ENCODE peak calls at places on chromosomes 3 and 15, in six cellular contexts. W is stimulated activated CD4-positive, alpha-beta T cell treated with anti-CD3 and anti-CD28 coated beads, Interleukin-2, amount 100 ng/mL, for 24 hours; X is HEK293T; B is KG1; F is activated CD4-positive, alpha-beta T cell treated with anti-CD3 and anti-CD28 coated beads, Interleukin-2, amount 50 U/mL, for 1 hour; M is lung microvascular endothelial cell. V is an unnamed sample.

GRCh38 chr15:69082041-69082502 is 67.6 kb downstream of the NOX5 start:
- DNase-seq in W (no peak), X (no peak), B (no peak), F (no peak), M (no peak), V (no peak)

GRCh38 chr15:75455982-75456531 is 4.6 kb upstream of the SIN3A start:
- DNase-seq in W (peak; percentile 61), X (peak; percentile 57), B (no peak), F (peak; percentile 38), M (peak; percentile 64), V (no peak)

GRCh38 chr15:53558384-53558783 is 201.1 kb downstream of the WDR72 start:
- DNase-seq in W (no peak), X (no peak), B (no peak), F (no peak), M (no peak), V (no peak)

GRCh38 chr3:85081191-85081895 is 122.6 kb downstream of the CADM2 start:
- DNase-seq in W (no peak), X (peak; percentile 5), B (no peak), F (no peak), M (no peak), V (peak; percentile 67)

GRCh38 chr3:132210476-132211346 is 106.5 kb upstream of the ACP3 start:
- DNase-seq in W (peak; percentile 28), X (peak; percentile 41), B (no peak), F (peak; percentile 3), M (peak; percentile 11), V (no peak)

GRCh38 chr3:41000471-41000870 is 198.8 kb upstream of the CTNNB1 start:
- DNase-seq in W (no peak), X (no peak), B (no peak), F (no peak), M (no peak), V (no peak)

GRCh38 chr15:70088887-70089691 is 8.6 kb downstream of the TLE3 start:
- DNase-seq in W (no peak), X (no peak), B (no peak), F (no peak), M (no peak), V (no peak)

GRCh38 chr3:64150527-64151238 is 74.6 kb downstream of the PRICKLE2 start:
- DNase-seq in W (no peak), X (peak; percentile 39), B (no peak), F (no peak), M (peak; percentile 44), V (no peak)

GRCh38 chr3:71583569-71584215 is at the start of gene FOXP1:
- DNase-seq in W (peak; percentile 68), X (peak; percentile 58), B (no peak), F (peak; percentile 69), M (peak; percentile 97), V (no peak)

GRCh38 chr15:70892912-70893560 is 410 bp downstream of the LRRC49 start:
- DNase-seq in W (no peak), X (peak; percentile 26), B (no peak), F (no peak), M (peak; percentile 63), V (peak; percentile 35)

GRCh38 chr3:52299815-52300611 is 12.4 kb downstream of the GLYCTK start:
- DNase-seq in W (no peak), X (no peak), B (no peak), F (no peak), M (peak; percentile 45), V (no peak)

GRCh38 chr15:89278307-89278706 is 34.5 kb downstream of the FANCI start:
- DNase-seq in W (no peak), X (no peak), B (no peak), F (no peak), M (no peak), V (no peak)

GRCh38 chr3:170816341-170816740 is 53.7 kb downstream of the RPL22L1 start:
- DNase-seq in W (no peak), X (no peak), B (no peak), F (no peak), M (no peak), V (no peak)

GRCh38 chr3:193822492-193823220 is 229.6 kb downstream of the OPA1 start:
- DNase-seq in W (no peak), X (no peak), B (no peak), F (no peak), M (no peak), V (no peak)

GRCh38 chr3:171971919-171972526 is 67.4 kb upstream of the FNDC3B start:
- DNase-seq in W (no peak), X (no peak), B (no peak), F (no peak), M (no peak), V (no peak)

V was measured in HS-5.